ENCODE peak calls at places on chromosomes 2 and 18, in four cellular contexts. One of them, this sample, is unnamed.

GRCh38 chr2:26169226-26169625 is 3.7 kb upstream of the GAREM2 start:
- DNase-seq in HepG2: no peak
- DNase-seq in K562: no peak
- DNase-seq in SK-N-SH: no peak
- DNase-seq in this sample: no peak

GRCh38 chr18:52348209-52348608 is 8.2 kb downstream of the DCC start:
- DNase-seq in HepG2: peak; percentile 28
- DNase-seq in SK-N-SH: no peak
- DNase-seq in K562: peak; percentile 11
- DNase-seq in this sample: peak; percentile 47

GRCh38 chr2:27860111-27860510 is 30.1 kb downstream of the RBKS start:
- DNase-seq in HepG2: no peak
- DNase-seq in K562: no peak
- DNase-seq in SK-N-SH: no peak
- DNase-seq in this sample: no peak

GRCh38 chr2:110149330-110150220 is 34.0 kb upstream of the MALL start:
- DNase-seq in HepG2: no peak
- DNase-seq in K562: no peak
- DNase-seq in SK-N-SH: no peak
- DNase-seq in this sample: no peak

GRCh38 chr2:138724296-138724695 is 55.9 kb downstream of the NXPH2 start:
- DNase-seq in HepG2: peak; percentile 41
- DNase-seq in SK-N-SH: no peak
- DNase-seq in K562: no peak
- DNase-seq in this sample: no peak

GRCh38 chr18:59546164-59546563 is 151.1 kb downstream of the CCBE1 start:
- DNase-seq in HepG2: no peak
- DNase-seq in SK-N-SH: no peak
- DNase-seq in K562: peak; percentile 62
- DNase-seq in this sample: no peak

GRCh38 chr2:177998006-177998405 is 74.6 kb downstream of the PDE11A start:
- DNase-seq in HepG2: no peak
- DNase-seq in K562: no peak
- DNase-seq in SK-N-SH: no peak
- DNase-seq in this sample: no peak

GRCh38 chr2:242030226-242030575 is 160.7 kb downstream of the RTP5 start:
- DNase-seq in SK-N-SH: no peak
- DNase-seq in HepG2: no peak
- DNase-seq in K562: no peak
- DNase-seq in this sample: no peak

GRCh38 chr2:172090947-172091625 is 5.8 kb downstream of the DLX1 start:
- DNase-seq in HepG2: no peak
- DNase-seq in SK-N-SH: peak; percentile 41
- DNase-seq in K562: no peak
- DNase-seq in this sample: no peak

GRCh38 chr2:63840081-63840784 is 1.5 kb upstream of the UGP2 start:
- DNase-seq in SK-N-SH: peak; percentile 64
- DNase-seq in HepG2: no peak
- DNase-seq in K562: no peak
- DNase-seq in this sample: peak; percentile 73

GRCh38 chr2:32061973-32062861 is 1.1 kb upstream of the SPAST start:
- DNase-seq in K562: peak; percentile 62
- DNase-seq in SK-N-SH: peak; percentile 50
- DNase-seq in HepG2: peak; percentile 78
- DNase-seq in this sample: no peak

GRCh38 chr2:167509585-167509984 is 621.3 kb downstream of the XIRP2 start:
- DNase-seq in SK-N-SH: no peak
- DNase-seq in K562: no peak
- DNase-seq in HepG2: peak; percentile 60
- DNase-seq in this sample: no peak

GRCh38 chr18:7082666-7083065 is 34.9 kb downstream of the LAMA1 start:
- DNase-seq in SK-N-SH: no peak
- DNase-seq in K562: no peak
- DNase-seq in HepG2: no peak
- DNase-seq in this sample: no peak

GRCh38 chr18:7079231-7079630 is 38.4 kb downstream of the LAMA1 start:
- DNase-seq in HepG2: no peak
- DNase-seq in SK-N-SH: no peak
- DNase-seq in K562: no peak
- DNase-seq in this sample: no peak

GRCh38 chr18:7084766-7085080 is 32.9 kb downstream of the LAMA1 start:
- DNase-seq in K562: no peak
- DNase-seq in HepG2: no peak
- DNase-seq in SK-N-SH: no peak
- DNase-seq in this sample: no peak

GRCh38 chr18:7089369-7089768 is 28.2 kb downstream of the LAMA1 start:
- DNase-seq in K562: no peak
- DNase-seq in SK-N-SH: no peak
- DNase-seq in HepG2: no peak
- DNase-seq in this sample: peak; percentile 18

DNA sequence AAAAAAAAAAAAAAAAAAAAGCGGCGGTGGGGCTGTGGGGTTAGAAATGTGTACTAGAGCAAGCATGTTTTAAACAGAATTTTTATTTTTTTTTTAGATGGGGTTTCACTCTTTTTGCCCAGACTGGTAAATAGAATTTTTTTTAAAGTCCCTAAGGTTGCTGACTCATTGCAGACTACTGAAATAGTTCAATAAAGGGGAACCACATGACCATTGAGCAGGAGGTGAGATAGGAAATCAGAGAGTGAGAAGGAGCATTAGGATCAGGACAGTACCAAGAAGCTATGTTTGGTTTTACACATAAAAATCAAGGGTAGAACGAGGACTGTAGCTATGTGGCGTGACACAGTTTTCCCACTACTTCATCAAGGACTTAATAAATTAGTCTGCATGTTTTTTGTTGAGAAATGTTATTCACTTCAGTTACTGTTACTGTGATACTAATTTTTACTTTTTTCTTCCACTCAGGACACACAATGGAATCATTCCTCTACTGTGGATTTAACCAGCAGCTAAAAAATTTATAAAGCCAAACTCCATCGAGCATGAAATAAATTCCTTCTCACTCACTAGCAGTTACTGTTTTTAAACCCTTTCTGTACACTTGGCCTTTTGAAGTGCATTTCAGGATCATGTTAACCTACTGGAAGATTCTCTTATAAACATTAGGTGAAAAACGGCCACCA is 33.4 kb downstream of the LAMA1 start:
- DNase-seq in K562: no peak
- DNase-seq in HepG2: no peak
- DNase-seq in SK-N-SH: no peak
- DNase-seq in this sample: no peak
- TF ChIP-seq FOXJ3 in K562: no peak
- TF ChIP-seq FOXJ3 in HepG2: no peak
- TF ChIP-seq FOXJ3 in SK-N-SH: no peak
- TF ChIP-seq FOXJ3 in this sample: no peak

GRCh38 chr2:37506407-37507068 is 162.1 kb downstream of the QPCT start:
- DNase-seq in HepG2: no peak
- DNase-seq in K562: no peak
- DNase-seq in SK-N-SH: peak; percentile 47
- DNase-seq in this sample: no peak
- TF ChIP-seq MAX in HepG2: no peak
- TF ChIP-seq MAX in K562: no peak
- TF ChIP-seq MAX in SK-N-SH: no peak
- TF ChIP-seq MAX in this sample: no peak

DNA sequence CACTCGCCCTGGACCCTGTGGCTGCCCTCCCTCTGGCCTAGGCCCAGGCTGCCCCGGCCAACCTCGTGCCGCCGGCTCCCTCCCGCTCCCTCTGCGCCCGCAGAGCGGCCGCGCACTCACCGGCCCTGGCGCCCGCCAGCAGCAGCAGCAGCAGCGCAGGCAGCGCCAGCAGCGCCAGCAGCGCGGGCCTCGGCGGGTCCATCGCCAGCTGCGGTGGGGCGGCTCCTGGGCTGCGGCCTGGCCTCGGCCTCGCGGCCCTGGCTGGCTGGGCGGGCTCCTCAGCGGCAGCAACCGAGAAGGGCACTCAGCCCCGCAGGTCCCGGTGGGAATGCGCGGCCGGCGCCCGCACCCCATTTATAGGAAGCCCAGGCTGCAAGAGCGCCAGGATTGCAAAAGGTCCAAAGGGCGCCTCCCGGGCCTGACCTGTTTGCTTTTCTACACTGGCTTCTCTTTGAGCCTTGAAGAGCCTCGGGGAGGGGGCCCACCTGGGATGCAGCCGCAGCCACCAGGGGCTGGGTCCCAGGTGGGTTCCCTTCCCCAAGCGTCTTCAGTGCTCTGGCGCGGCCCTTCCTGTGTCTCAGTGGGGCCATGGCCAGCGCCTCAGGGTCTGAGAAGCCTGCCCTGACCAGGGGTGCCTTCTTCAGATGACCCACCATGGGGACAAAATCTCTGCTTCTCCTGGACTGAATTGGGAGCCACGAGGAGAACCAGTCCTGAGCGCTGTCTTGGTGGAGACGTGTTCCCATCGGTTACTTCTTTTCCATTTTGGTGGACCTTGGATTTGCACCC is at the start of gene APOB:
- DNase-seq in HepG2: peak; percentile 97
- DNase-seq in SK-N-SH: peak; percentile 27
- DNase-seq in K562: no peak
- DNase-seq in this sample: peak; percentile 69
- TF ChIP-seq FOXJ3 in HepG2: peak; percentile 97
- TF ChIP-seq FOXJ3 in SK-N-SH: no peak
- TF ChIP-seq FOXJ3 in K562: no peak
- TF ChIP-seq FOXJ3 in this sample: no peak

GRCh38 chr2:222034058-222034457 is 264.7 kb downstream of the PAX3 start:
- DNase-seq in SK-N-SH: no peak
- DNase-seq in HepG2: no peak
- DNase-seq in K562: no peak
- DNase-seq in this sample: no peak
- TF ChIP-seq MAX in SK-N-SH: no peak
- TF ChIP-seq MAX in HepG2: no peak
- TF ChIP-seq MAX in K562: no peak
- TF ChIP-seq MAX in this sample: no peak

GRCh38 chr2:205438241-205438640 is 244.1 kb upstream of the NRP2 start:
- DNase-seq in HepG2: no peak
- DNase-seq in SK-N-SH: no peak
- DNase-seq in K562: no peak
- DNase-seq in this sample: no peak
- TF ChIP-seq FOXJ3 in HepG2: no peak
- TF ChIP-seq FOXJ3 in SK-N-SH: no peak
- TF ChIP-seq FOXJ3 in K562: no peak
- TF ChIP-seq FOXJ3 in this sample: no peak

DNA sequence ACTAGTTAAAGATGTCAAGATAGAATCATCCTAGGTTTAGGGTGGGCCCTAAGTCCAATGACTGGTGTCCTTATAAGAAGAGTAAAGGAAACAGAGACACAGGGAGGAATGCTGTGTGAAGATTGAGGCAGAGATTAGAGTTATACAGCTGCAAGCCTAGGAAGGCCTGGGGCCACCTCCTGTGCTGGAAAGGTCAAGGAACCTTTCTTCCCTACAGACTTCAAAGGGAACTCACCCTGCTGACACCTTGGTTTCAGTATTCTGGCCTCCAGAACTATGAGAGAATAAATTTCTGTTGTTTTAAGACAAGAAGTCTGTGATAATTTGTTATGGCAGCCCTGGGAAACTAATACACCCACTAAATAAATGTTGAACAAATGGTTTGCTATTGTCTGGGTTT is 102.3 kb upstream of the NEUROD1 start:
- DNase-seq in HepG2: no peak
- DNase-seq in K562: no peak
- DNase-seq in SK-N-SH: no peak
- DNase-seq in this sample: no peak
- TF ChIP-seq MAX in HepG2: no peak
- TF ChIP-seq MAX in K562: no peak
- TF ChIP-seq MAX in SK-N-SH: no peak
- TF ChIP-seq MAX in this sample: no peak

GRCh38 chr18:3867252-3867651 is 417.3 kb downstream of the TGIF1 start:
- DNase-seq in K562: no peak
- DNase-seq in HepG2: no peak
- DNase-seq in SK-N-SH: no peak
- DNase-seq in this sample: no peak

GRCh38 chr18:3867768-3868445 is 417.9 kb downstream of the TGIF1 start:
- DNase-seq in K562: no peak
- DNase-seq in SK-N-SH: no peak
- DNase-seq in HepG2: no peak
- DNase-seq in this sample: no peak

GRCh38 chr18:3870914-3871313 is 420.9 kb downstream of the TGIF1 start:
- DNase-seq in K562: no peak
- DNase-seq in SK-N-SH: no peak
- DNase-seq in HepG2: no peak
- DNase-seq in this sample: no peak

GRCh38 chr18:3871687-3872086 is 421.7 kb downstream of the TGIF1 start:
- DNase-seq in K562: no peak
- DNase-seq in HepG2: no peak
- DNase-seq in SK-N-SH: no peak
- DNase-seq in this sample: no peak

DNA sequence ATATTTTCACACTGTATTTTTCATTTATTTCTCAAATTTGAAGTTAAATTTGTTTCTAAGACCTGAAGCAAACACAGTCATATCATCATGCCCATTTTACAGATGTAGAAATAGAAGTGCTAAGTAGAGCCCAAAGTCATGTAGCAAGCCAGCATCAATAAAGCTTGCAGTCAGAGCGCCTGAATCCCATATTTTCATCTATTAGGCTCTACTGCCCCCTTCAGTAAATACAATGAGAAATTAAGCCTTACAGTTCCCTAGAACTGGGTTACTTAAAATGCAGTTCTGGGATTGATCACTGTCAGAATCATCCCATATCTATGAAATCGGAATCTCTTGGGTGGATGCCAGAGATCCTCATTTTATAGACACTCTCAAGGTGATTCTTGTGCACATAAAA is 419.9 kb downstream of the TGIF1 start:
- DNase-seq in HepG2: peak; percentile 36
- DNase-seq in SK-N-SH: peak; percentile 26
- DNase-seq in K562: peak; percentile 49
- DNase-seq in this sample: no peak
- TF ChIP-seq FOXJ3 in HepG2: no peak
- TF ChIP-seq FOXJ3 in SK-N-SH: no peak
- TF ChIP-seq FOXJ3 in K562: no peak
- TF ChIP-seq FOXJ3 in this sample: no peak

GRCh38 chr18:75612491-75612890 is 185.0 kb upstream of the SMIM21 start:
- DNase-seq in K562: no peak
- DNase-seq in SK-N-SH: no peak
- DNase-seq in HepG2: no peak
- DNase-seq in this sample: no peak

DNA sequence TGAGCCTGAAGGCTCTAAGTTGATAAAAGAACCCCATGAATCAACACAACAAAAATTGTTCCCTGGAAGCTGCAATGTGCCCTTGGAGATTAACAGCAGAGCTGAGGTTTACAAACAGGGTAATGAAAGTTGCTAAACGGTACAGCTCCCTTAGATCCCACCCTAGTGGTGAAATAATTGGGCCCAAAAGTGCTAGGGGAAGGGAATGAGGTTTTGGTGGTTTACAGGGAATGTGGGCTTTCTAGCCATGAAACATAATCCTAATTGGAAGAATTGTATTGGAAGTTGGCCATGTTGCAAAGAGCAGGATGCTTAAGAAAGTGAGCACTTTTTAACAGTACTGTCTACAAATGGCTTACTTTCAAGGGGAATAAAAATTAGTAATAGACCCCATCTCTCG is 180.2 kb upstream of the SMIM21 start:
- DNase-seq in K562: no peak
- DNase-seq in SK-N-SH: no peak
- DNase-seq in HepG2: no peak
- DNase-seq in this sample: no peak
- TF ChIP-seq MAX in K562: no peak
- TF ChIP-seq MAX in SK-N-SH: no peak
- TF ChIP-seq MAX in HepG2: no peak
- TF ChIP-seq MAX in this sample: no peak